ENCODE peak calls at places on chromosomes 13 and 19, in seven cellular contexts. Y, J, P, M, D, T and S are unnamed samples.

GRCh38 chr19:56086671-56087430 is 34.2 kb downstream of the ZNF787 start:
- DNase-seq in Y (no peak), J (no peak), P (no peak), M (no peak), D (no peak), T (no peak), S (no peak)

GRCh38 chr13:99320693-99321481 is 13.7 kb upstream of the GPR183 start:
- DNase-seq in Y (no peak), J (no peak), P (no peak), M (no peak), D (no peak), T (no peak), S (no peak)

GRCh38 chr19:23917856-23918255 is 3.2 kb downstream of the ZNF726 start:
- DNase-seq in Y (no peak), J (no peak), P (no peak), M (no peak), D (peak), T (no peak), S (peak)

GRCh38 chr13:44140146-44140545 is 233.5 kb upstream of the SERP2 start:
- DNase-seq in Y (no peak), J (no peak), P (no peak), M (peak), D (peak), T (no peak), S (no peak)

GRCh38 chr19:48837081-48837524 is 812 bp upstream of the HSD17B14 start:
- DNase-seq in Y (peak), J (peak), P (peak), M (no peak), D (peak), T (peak), S (no peak)

GRCh38 chr13:43159007-43159406 is 135.6 kb downstream of the DNAJC15 start:
- DNase-seq in Y (no peak), J (no peak), P (no peak), M (no peak), D (no peak), T (no peak), S (no peak)

GRCh38 chr13:71137106-71137505 is 729.9 kb downstream of the DACH1 start:
- DNase-seq in Y (no peak), J (no peak), P (no peak), M (no peak), D (no peak), T (no peak), S (no peak)

GRCh38 chr13:28131646-28132045 is 6.7 kb upstream of the PAN3 start:
- DNase-seq in Y (no peak), J (no peak), P (no peak), M (no peak), D (no peak), T (no peak), S (no peak)

GRCh38 chr19:56839665-56840451 is 668 bp downstream of the PEG3 start:
- DNase-seq in Y (peak), J (peak), P (peak), M (no peak), D (peak), T (peak), S (no peak)

GRCh38 chr13:109743706-109744453 is 42.5 kb downstream of the IRS2 start:
- DNase-seq in Y (no peak), J (no peak), P (peak), M (peak), D (peak), T (no peak), S (peak)

GRCh38 chr13:94345374-94346195 is 133.9 kb downstream of the DCT start:
- DNase-seq in Y (no peak), J (no peak), P (no peak), M (peak), D (no peak), T (no peak), S (peak)

GRCh38 chr13:60627071-60627686 is 230.2 kb downstream of the TDRD3 start:
- DNase-seq in Y (no peak), J (no peak), P (no peak), M (peak), D (peak), T (no peak), S (no peak)

GRCh38 chr13:110517505-110518149 is 43.9 kb downstream of the RAB20 start:
- DNase-seq in Y (no peak), J (no peak), P (no peak), M (peak), D (no peak), T (no peak), S (no peak)

GRCh38 chr13:26019881-26020535 is 31.8 kb downstream of the SHISA2 start:
- DNase-seq in Y (no peak), J (no peak), P (no peak), M (no peak), D (no peak), T (no peak), S (peak)

GRCh38 chr19:44668985-44669764 is 2.1 kb upstream of the CEACAM19 start:
- DNase-seq in Y (no peak), J (no peak), P (no peak), M (peak), D (no peak), T (no peak), S (no peak)

GRCh38 chr13:76668716-76669115 is 217.5 kb downstream of the KCTD12 start:
- DNase-seq in Y (no peak), J (no peak), P (no peak), M (no peak), D (no peak), T (no peak), S (no peak)

GRCh38 chr13:105773241-105773640 is 762.2 kb downstream of the EFNB2 start:
- DNase-seq in Y (no peak), J (no peak), P (no peak), M (no peak), D (no peak), T (no peak), S (no peak)

GRCh38 chr13:91133941-91134772 is 213.3 kb upstream of the MIR17HG start:
- DNase-seq in Y (peak), J (no peak), P (no peak), M (peak), D (peak), T (no peak), S (peak)

GRCh38 chr19:17830567-17831418 is 9.5 kb upstream of the INSL3 start:
- DNase-seq in Y (peak), J (no peak), P (peak), M (peak), D (peak), T (peak), S (peak)

GRCh38 chr13:58893396-58893795 is 1261.9 kb downstream of the PCDH17 start:
- DNase-seq in Y (no peak), J (no peak), P (no peak), M (no peak), D (no peak), T (no peak), S (no peak)

GRCh38 chr13:51371768-51372399 is 32.4 kb downstream of the SERPINE3 start:
- DNase-seq in Y (no peak), J (no peak), P (no peak), M (no peak), D (no peak), T (no peak), S (no peak)

GRCh38 chr13:110132178-110132975 is 174.6 kb downstream of the COL4A1 start:
- DNase-seq in Y (no peak), J (no peak), P (no peak), M (no peak), D (no peak), T (no peak), S (no peak)

GRCh38 chr13:44758595-44759221 is 182.6 kb upstream of the TSC22D1 start:
- DNase-seq in Y (no peak), J (no peak), P (no peak), M (peak), D (peak), T (no peak), S (peak)

GRCh38 chr13:26221399-26221720 is 754 bp downstream of the RNF6 start:
- DNase-seq in Y (no peak), J (no peak), P (no peak), M (no peak), D (no peak), T (no peak), S (no peak)

GRCh38 chr19:29293292-29293691 is 80.3 kb upstream of the UQCRFS1 start:
- DNase-seq in Y (no peak), J (no peak), P (no peak), M (no peak), D (no peak), T (peak), S (no peak)

GRCh38 chr13:105147481-105147880 is 1388.0 kb downstream of the EFNB2 start:
- DNase-seq in Y (peak), J (no peak), P (no peak), M (no peak), D (no peak), T (no peak), S (no peak)

GRCh38 chr13:27339299-27339698 is 68.7 kb downstream of the RASL11A start:
- DNase-seq in Y (no peak), J (no peak), P (no peak), M (peak), D (peak), T (no peak), S (no peak)

GRCh38 chr13:59356607-59357006 is 807.1 kb downstream of the DIAPH3 start:
- DNase-seq in Y (peak), J (no peak), P (peak), M (peak), D (peak), T (peak), S (no peak)

GRCh38 chr19:22446605-22447004 is 24.5 kb upstream of the ZNF98 start:
- DNase-seq in Y (no peak), J (no peak), P (no peak), M (no peak), D (no peak), T (no peak), S (no peak)

GRCh38 chr13:113846639-113847318 is 17.1 kb downstream of the GAS6 start:
- DNase-seq in Y (no peak), J (no peak), P (peak), M (no peak), D (no peak), T (peak), S (no peak)

GRCh38 chr19:14672043-14672872 is 2.4 kb downstream of the ADGRE3 start:
- DNase-seq in Y (no peak), J (no peak), P (no peak), M (no peak), D (peak), T (no peak), S (no peak)

GRCh38 chr13:106560791-106561190 is 7.1 kb downstream of the ARGLU1 start:
- DNase-seq in Y (no peak), J (no peak), P (no peak), M (no peak), D (no peak), T (no peak), S (no peak)

GRCh38 chr13:102286326-102286725 is 115.5 kb downstream of the FGF14 start:
- DNase-seq in Y (no peak), J (no peak), P (no peak), M (no peak), D (no peak), T (no peak), S (peak)

GRCh38 chr19:40713939-40714338 is 2.7 kb downstream of the COQ8B start:
- DNase-seq in Y (peak), J (no peak), P (no peak), M (no peak), D (no peak), T (no peak), S (no peak)

GRCh38 chr13:109254271-109254670 is 532.1 kb downstream of the IRS2 start:
- DNase-seq in Y (no peak), J (no peak), P (no peak), M (no peak), D (no peak), T (no peak), S (no peak)

GRCh38 chr19:22257916-22258315 is 28.3 kb upstream of the ZNF729 start:
- DNase-seq in Y (no peak), J (no peak), P (no peak), M (no peak), D (no peak), T (no peak), S (no peak)

GRCh38 chr19:46821512-46822359 is 28.9 kb downstream of the AP2S1 start:
- DNase-seq in Y (no peak), J (no peak), P (no peak), M (peak), D (no peak), T (peak), S (no peak)

GRCh38 chr13:21549633-21550032 is 54.3 kb downstream of the MICU2 start:
- DNase-seq in Y (no peak), J (no peak), P (no peak), M (no peak), D (no peak), T (no peak), S (no peak)

GRCh38 chr13:45749026-45749759 is 47.1 kb downstream of the CBY2 start:
- DNase-seq in Y (no peak), J (no peak), P (no peak), M (no peak), D (no peak), T (no peak), S (no peak)

DNA sequence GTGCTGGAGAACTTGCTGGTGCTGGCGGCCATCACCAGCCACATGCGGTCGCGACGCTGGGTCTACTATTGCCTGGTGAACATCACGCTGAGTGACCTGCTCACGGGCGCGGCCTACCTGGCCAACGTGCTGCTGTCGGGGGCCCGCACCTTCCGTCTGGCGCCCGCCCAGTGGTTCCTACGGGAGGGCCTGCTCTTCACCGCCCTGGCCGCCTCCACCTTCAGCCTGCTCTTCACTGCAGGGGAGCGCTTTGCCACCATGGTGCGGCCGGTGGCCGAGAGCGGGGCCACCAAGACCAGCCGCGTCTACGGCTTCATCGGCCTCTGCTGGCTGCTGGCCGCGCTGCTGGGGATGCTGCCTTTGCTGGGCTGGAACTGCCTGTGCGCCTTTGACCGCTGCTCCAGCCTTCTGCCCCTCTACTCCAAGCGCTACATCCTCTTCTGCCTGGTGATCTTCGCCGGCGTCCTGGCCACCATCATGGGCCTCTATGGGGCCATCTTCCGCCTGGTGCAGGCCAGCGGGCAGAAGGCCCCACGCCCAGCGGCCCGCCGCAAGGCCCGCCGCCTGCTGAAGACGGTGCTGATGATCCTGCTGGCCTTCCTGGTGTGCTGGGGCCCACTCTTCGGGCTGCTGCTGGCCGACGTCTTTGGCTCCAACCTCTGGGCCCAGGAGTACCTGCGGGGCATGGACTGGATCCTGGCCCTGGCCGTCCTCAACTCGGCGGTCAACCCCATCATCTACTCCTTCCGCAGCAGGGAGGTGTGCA is 587 bp downstream of the S1PR4 start:
- DNase-seq in Y (no peak), J (no peak), P (no peak), M (no peak), D (no peak), T (peak), S (no peak)
- H3K27ac ChIP-seq in Y (no peak), J (no peak), P (no peak), M (peak), D (no peak), T (peak), S (no peak)

GRCh38 chr19:2375341-2376121 is 15.5 kb downstream of the TMPRSS9 start:
- DNase-seq in Y (no peak), J (no peak), P (no peak), M (no peak), D (no peak), T (no peak), S (no peak)
- H3K27ac ChIP-seq in Y (no peak), J (no peak), P (no peak), M (no peak), D (no peak), T (no peak), S (no peak)

GRCh38 chr19:32676186-32676894 is 692 bp downstream of the RGS9BP start:
- DNase-seq in Y (peak), J (no peak), P (peak), M (peak), D (no peak), T (peak), S (no peak)
- H3K27ac ChIP-seq in Y (no peak), J (no peak), P (no peak), M (no peak), D (no peak), T (no peak), S (no peak)

DNA sequence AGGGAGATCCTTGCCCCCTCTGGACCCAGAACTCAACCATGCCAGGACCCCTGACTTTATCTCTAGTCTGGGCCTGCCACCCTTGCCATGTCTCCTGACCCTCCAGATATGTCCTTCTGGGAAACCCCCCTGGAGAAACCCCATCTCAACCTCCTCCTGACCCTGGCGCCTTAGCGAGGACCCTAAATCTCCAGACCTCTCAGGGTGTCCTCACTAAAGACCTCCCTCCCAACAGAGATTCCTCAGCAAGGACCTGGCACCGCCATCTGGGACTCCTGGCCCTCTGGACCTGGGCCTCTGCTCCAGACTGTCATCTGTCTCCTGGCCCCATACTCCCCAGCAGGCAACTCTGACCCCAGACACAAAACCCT is 1.3 kb downstream of the KCNK6 start:
- DNase-seq in Y (no peak), J (no peak), P (no peak), M (no peak), D (no peak), T (no peak), S (no peak)
- H3K27ac ChIP-seq in Y (no peak), J (peak), P (peak), M (peak), D (peak), T (peak), S (peak)